ENCODE peak calls at places on chromosomes 11 and 22, in eight cellular contexts. Q, S, A, C, F, R, Z and X are unnamed samples.
A peak's percentile ranks its signal among the peaks of the same experiment; 100 is the strongest.

GRCh38 chr11:65432686-65433582 is 10.3 kb downstream of the NEAT1 start:
- DNase-seq in Q (no peak), Z (no peak), C (no peak), F (no peak), R (no peak), A (no peak), S (peak; percentile 54), X (no peak)

GRCh38 chr11:132941024-132941646 is 591.2 kb downstream of the OPCML start:
- DNase-seq in S (peak; percentile 43), Z (no peak), R (no peak), F (no peak), Q (no peak), C (peak; percentile 20), A (peak; percentile 82), X (no peak)

GRCh38 chr11:130413383-130414106 is 14.9 kb downstream of the ADAMTS8 start:
- DNase-seq in A (no peak), Z (no peak), C (no peak), R (no peak), S (peak; percentile 95), Q (no peak), F (no peak), X (peak; percentile 88)

GRCh38 chr11:79425463-79425862 is 15.4 kb downstream of the TENM4 start:
- DNase-seq in F (no peak), C (no peak), Q (no peak), S (no peak), Z (no peak), R (no peak), A (no peak), X (no peak)

GRCh38 chr11:34840736-34841386 is 75.3 kb downstream of the APIP start:
- DNase-seq in F (peak; percentile 28), A (peak; percentile 60), Q (no peak), Z (no peak), S (peak; percentile 13), R (peak; percentile 28), C (peak; percentile 17), X (peak; percentile 27)

GRCh38 chr11:132114185-132114584 is 743.8 kb downstream of the NTM start:
- DNase-seq in R (no peak), Z (no peak), S (peak; percentile 25), Q (peak; percentile 35), C (no peak), F (peak; percentile 46), A (no peak), X (no peak)

GRCh38 chr11:71385091-71385490 is 63.1 kb downstream of the DHCR7 start:
- DNase-seq in S (no peak), Q (no peak), A (no peak), F (no peak), Z (no peak), R (no peak), C (no peak), X (no peak)

GRCh38 chr11:11998091-11998781 is 10.2 kb downstream of the DKK3 start:
- DNase-seq in S (peak; percentile 95), F (no peak), Z (no peak), Q (no peak), A (no peak), R (peak; percentile 92), C (no peak), X (peak; percentile 90)

GRCh38 chr11:96063053-96063452 is 139.1 kb upstream of the MTMR2 start:
- DNase-seq in C (no peak), R (no peak), Z (no peak), A (no peak), F (no peak), S (no peak), Q (no peak), X (no peak)

GRCh38 chr11:85752890-85753581 is 57.9 kb downstream of the SYTL2 start:
- DNase-seq in Z (no peak), Q (peak; percentile 24), C (no peak), A (no peak), S (no peak), F (peak; percentile 49), R (no peak), X (no peak)

GRCh38 chr11:2460540-2461252 is 15.9 kb downstream of the KCNQ1 start:
- DNase-seq in S (no peak), R (no peak), A (no peak), F (peak; percentile 26), Z (no peak), Q (no peak), C (no peak), X (no peak)

GRCh38 chr11:76801205-76801604 is 18.0 kb downstream of the TSKU start:
- DNase-seq in Q (no peak), A (peak; percentile 47), R (no peak), F (no peak), S (no peak), Z (peak; percentile 3), C (no peak), X (no peak)

GRCh38 chr11:1839924-1840779 is 1.4 kb downstream of the TNNI2 start:
- DNase-seq in C (peak; percentile 81), Z (no peak), R (no peak), S (no peak), F (peak; percentile 46), A (no peak), Q (peak; percentile 70), X (no peak)

GRCh38 chr22:45638834-45639746 is 32.5 kb upstream of the ATXN10 start:
- DNase-seq in Q (no peak), S (no peak), R (no peak), C (no peak), A (no peak), Z (no peak), F (peak; percentile 59), X (peak; percentile 80)

GRCh38 chr11:75583710-75584658 is 21.9 kb downstream of the SERPINH1 start:
- DNase-seq in R (no peak), Z (peak; percentile 39), S (peak; percentile 61), A (no peak), Q (peak; percentile 71), F (peak; percentile 39), C (peak; percentile 59), X (no peak)

GRCh38 chr22:40116496-40117200 is 61.1 kb upstream of the TNRC6B start:
- DNase-seq in F (no peak), A (no peak), Z (no peak), Q (no peak), S (no peak), C (no peak), R (no peak), X (no peak)

GRCh38 chr11:986270-986951 is 50.1 kb downstream of the MUC6 start:
- DNase-seq in S (no peak), A (no peak), R (no peak), Q (no peak), C (no peak), Z (peak; percentile 81), F (peak; percentile 83), X (no peak)

GRCh38 chr11:1652778-1653540 is 23.4 kb downstream of the KRTAP5-5 start:
- DNase-seq in Z (peak; percentile 54), R (no peak), Q (peak; percentile 75), S (peak; percentile 29), C (peak; percentile 95), A (no peak), F (peak; percentile 83), X (peak; percentile 91)

GRCh38 chr22:45203150-45203974 is 37.3 kb downstream of the KIAA0930 start:
- DNase-seq in Q (no peak), F (no peak), C (no peak), S (no peak), Z (no peak), A (no peak), R (peak; percentile 74), X (no peak)

DNA sequence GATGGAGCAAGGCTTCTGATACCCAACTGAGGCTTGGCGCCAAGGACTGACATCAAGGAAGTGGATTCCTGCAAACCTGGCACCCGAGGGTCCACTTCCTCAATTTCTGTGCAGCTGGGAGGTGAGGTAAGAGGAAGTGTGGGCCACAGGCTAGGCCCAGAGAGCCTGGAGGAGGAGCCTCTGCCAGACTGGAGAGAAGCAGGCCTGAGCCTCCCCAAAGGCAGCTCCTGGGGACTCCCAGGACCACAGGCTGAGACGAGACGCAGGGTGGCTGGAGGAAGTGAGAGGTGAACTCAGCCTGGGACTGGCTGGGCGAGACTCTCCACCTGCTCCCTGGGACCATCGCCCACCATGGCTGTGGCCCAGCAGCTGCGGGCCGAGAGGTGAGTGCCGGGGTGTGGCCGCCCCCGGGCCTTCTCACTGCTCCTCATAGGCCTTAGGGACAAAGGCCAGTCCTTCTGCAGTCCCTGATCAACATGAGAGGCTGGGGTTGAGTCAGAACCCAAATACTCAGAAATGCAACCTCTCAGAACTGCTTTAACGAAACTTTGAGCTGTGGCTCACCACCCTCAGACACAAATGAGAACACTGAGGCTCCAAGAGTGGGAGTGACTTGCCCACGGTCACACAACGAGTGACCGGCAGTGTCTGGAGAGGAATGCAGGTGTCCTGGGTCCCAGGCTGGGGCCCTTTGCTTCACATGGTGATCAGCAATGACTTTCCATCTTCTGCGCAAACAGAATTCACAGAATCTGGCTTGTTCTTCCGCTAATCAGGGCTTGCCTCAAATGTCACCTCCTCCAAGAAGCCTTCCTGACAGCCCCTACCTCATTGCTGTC is at the start of gene NCF4:
- DNase-seq in R (no peak), S (no peak), Q (peak; percentile 66), C (peak; percentile 87), A (no peak), F (peak; percentile 57), Z (peak; percentile 24), X (no peak)
- TF ChIP-seq POLR2A in R (no peak), S (no peak), Q (no peak), C (peak; percentile 53), A (no peak), F (no peak), Z (no peak), X (no peak)

GRCh38 chr11:67564230-67564629 is 19.4 kb upstream of the GSTP1 start:
- DNase-seq in S (no peak), F (no peak), Z (no peak), R (no peak), Q (no peak), C (no peak), A (no peak), X (no peak)

GRCh38 chr11:67558084-67558772 is 25.4 kb upstream of the GSTP1 start:
- DNase-seq in C (no peak), Z (no peak), F (peak; percentile 53), Q (peak; percentile 56), R (no peak), S (no peak), A (no peak), X (no peak)

GRCh38 chr11:67561971-67562560 is 21.5 kb upstream of the GSTP1 start:
- DNase-seq in A (no peak), Q (no peak), S (peak; percentile 30), F (no peak), C (no peak), Z (no peak), R (no peak), X (no peak)

GRCh38 chr11:67562951-67563350 is 20.7 kb upstream of the GSTP1 start:
- DNase-seq in F (no peak), C (no peak), Z (no peak), S (no peak), Q (no peak), R (no peak), A (no peak), X (no peak)

GRCh38 chr11:67563354-67564114 is 20.1 kb upstream of the GSTP1 start:
- DNase-seq in Q (peak; percentile 75), R (no peak), F (peak; percentile 52), S (peak; percentile 96), C (no peak), A (no peak), Z (no peak), X (no peak)
- TF ChIP-seq POLR2A in Q (no peak), R (no peak), F (no peak), S (no peak), C (no peak), A (no peak), Z (no peak), X (no peak)

GRCh38 chr11:68412593-68413475 is 47.7 kb upstream of the PPP6R3 start:
- DNase-seq in A (no peak), Z (no peak), Q (peak; percentile 44), F (no peak), R (no peak), S (peak; percentile 11), C (no peak), X (no peak)
- TF ChIP-seq POLR2A in A (no peak), Z (no peak), Q (no peak), F (no peak), R (no peak), S (no peak), C (no peak), X (no peak)

GRCh38 chr22:38506118-38506962 is at the start of gene DDX17:
- DNase-seq in A (peak; percentile 99), S (peak; percentile 97), Q (peak; percentile 95), C (peak; percentile 69), Z (peak; percentile 96), F (peak; percentile 96), R (no peak), X (peak; percentile 76)
- TF ChIP-seq POLR2A in A (peak; percentile 53), S (peak; percentile 94), Q (peak; percentile 53), C (peak; percentile 70), Z (peak; percentile 65), F (no peak), R (peak; percentile 78), X (peak; percentile 60)